ENCODE peak calls at places on chromosome 1, in eight cellular contexts. H, Q, I, J, S, G, E and U are unnamed samples.

GRCh38 chr1:52432807-52433206 is 28.4 kb downstream of the PRPF38A start:
- DNase-seq in Q (no peak), I (no peak), J (no peak), H (no peak), G (no peak), S (no peak), E (no peak), U (no peak)

GRCh38 chr1:6660415-6661049 is 35.9 kb downstream of the THAP3 start:
- DNase-seq in E (no peak), G (no peak), Q (no peak), S (no peak), I (no peak), H (no peak), J (no peak), U (no peak)

GRCh38 chr1:17333081-17333480 is 25.1 kb downstream of the PADI4 start:
- DNase-seq in E (no peak), J (no peak), Q (no peak), I (no peak), S (no peak), H (no peak), G (no peak), U (no peak)

GRCh38 chr1:53982034-53982761 is 35.8 kb downstream of the LDLRAD1 start:
- DNase-seq in Q (no peak), J (no peak), E (peak), S (no peak), G (no peak), H (peak), I (peak), U (peak)

GRCh38 chr1:162885265-162885664 is 24.3 kb upstream of the CCDC190 start:
- DNase-seq in G (no peak), J (no peak), Q (no peak), E (no peak), H (no peak), I (no peak), S (no peak), U (no peak)

GRCh38 chr1:199669916-199670315 is 357.6 kb upstream of the NR5A2 start:
- DNase-seq in G (no peak), Q (no peak), S (no peak), J (no peak), E (no peak), I (no peak), H (no peak), U (no peak)

GRCh38 chr1:93021539-93022134 is 57.4 kb upstream of the MTF2 start:
- DNase-seq in E (peak), I (no peak), H (peak), S (peak), J (no peak), Q (peak), G (peak), U (peak)

GRCh38 chr1:113041569-113042335 is 31.2 kb upstream of the LRIG2 start:
- DNase-seq in J (no peak), I (no peak), G (peak), E (no peak), S (no peak), H (no peak), Q (no peak), U (no peak)

GRCh38 chr1:229880271-229881170 is 186.5 kb upstream of the GALNT2 start:
- DNase-seq in S (no peak), H (no peak), J (no peak), Q (no peak), I (no peak), E (no peak), G (no peak), U (no peak)

GRCh38 chr1:174902531-174903099 is 97.1 kb upstream of the CACYBP start:
- DNase-seq in G (peak), E (no peak), I (peak), S (no peak), J (no peak), H (no peak), Q (no peak), U (no peak)

GRCh38 chr1:227938276-227938675 is 9.5 kb downstream of the WNT9A start:
- DNase-seq in E (no peak), J (peak), G (no peak), S (no peak), H (no peak), I (no peak), Q (no peak), U (no peak)

GRCh38 chr1:94690033-94690712 is 130.0 kb upstream of the SLC44A3 start:
- DNase-seq in E (peak), Q (no peak), S (no peak), I (no peak), H (peak), G (no peak), J (no peak), U (no peak)

GRCh38 chr1:92902406-92902744 is 58.9 kb downstream of the DIPK1A start:
- DNase-seq in I (no peak), E (no peak), H (no peak), Q (no peak), S (no peak), G (no peak), J (no peak), U (no peak)

GRCh38 chr1:197890936-197891335 is 11.5 kb upstream of the C1orf53 start:
- DNase-seq in G (no peak), E (no peak), I (no peak), J (no peak), S (no peak), Q (no peak), H (no peak), U (no peak)

GRCh38 chr1:212287261-212287895 is 2.2 kb downstream of the PPP2R5A start:
- DNase-seq in I (no peak), S (no peak), H (no peak), J (no peak), G (peak), E (no peak), Q (no peak), U (no peak)

GRCh38 chr1:117284408-117285215 is 73.9 kb upstream of the VTCN1 start:
- DNase-seq in E (peak), G (peak), H (peak), J (no peak), Q (peak), S (no peak), I (peak), U (peak)

GRCh38 chr1:225554216-225554812 is 98.6 kb downstream of the ENAH start:
- DNase-seq in S (peak), Q (no peak), H (peak), E (peak), J (no peak), I (no peak), G (peak), U (peak)

GRCh38 chr1:70706381-70707173 is 295.5 kb downstream of the CTH start:
- DNase-seq in S (no peak), E (no peak), G (no peak), Q (no peak), I (no peak), J (no peak), H (no peak), U (peak)

GRCh38 chr1:97041011-97041410 is 319.4 kb downstream of the PTBP2 start:
- DNase-seq in G (no peak), Q (no peak), H (no peak), S (no peak), J (no peak), I (no peak), E (no peak), U (no peak)

GRCh38 chr1:4652631-4653327 is 1.6 kb upstream of the AJAP1 start:
- DNase-seq in J (peak), E (no peak), S (peak), I (peak), G (peak), Q (no peak), H (peak), U (no peak)

GRCh38 chr1:197675475-197676324 is 99.6 kb downstream of the DENND1B start:
- DNase-seq in I (peak), H (peak), S (no peak), G (peak), Q (no peak), J (no peak), E (peak), U (peak)

GRCh38 chr1:2073382-2074230 is 23.4 kb downstream of the PRKCZ start:
- DNase-seq in E (no peak), I (no peak), G (no peak), H (peak), Q (no peak), J (no peak), S (no peak), U (peak)

GRCh38 chr1:228691926-228692325 is 43.4 kb upstream of the RHOU start:
- DNase-seq in H (peak), E (peak), G (peak), J (no peak), I (peak), Q (peak), S (peak), U (peak)

GRCh38 chr1:108670131-108670773 is 9.4 kb upstream of the HENMT1 start:
- DNase-seq in E (no peak), Q (no peak), S (no peak), G (no peak), H (peak), I (no peak), J (no peak), U (no peak)